ENCODE peak calls at places on chromosomes 1 and 21, in four cellular contexts. Z is IMR-90, J is A549, P is heart left ventricle. I is an unnamed sample. For H3K9me3, the result is how much of the 10 kb centered on the place peaks cover.

GRCh38 chr1:159005161-159005560 is 4.5 kb upstream of the IFI16 start:
- DNase-seq in P (no peak), J (no peak), Z (peak), I (no peak)

GRCh38 chr21:37198989-37199924 is 67.9 kb downstream of the VPS26C start:
- DNase-seq in Z (peak), P (no peak), J (no peak), I (no peak)

GRCh38 chr1:2316451-2316940 is 74.9 kb downstream of the MORN1 start:
- DNase-seq in Z (peak), J (no peak), P (no peak), I (no peak)

GRCh38 chr1:10510520-10511493 is 36.1 kb downstream of the PEX14 start:
- DNase-seq in J (peak), P (no peak), Z (peak), I (peak)

GRCh38 chr1:85628791-85629531 is 48.4 kb downstream of the CCN1 start:
- DNase-seq in P (peak), J (peak), Z (peak), I (no peak)

GRCh38 chr1:204560590-204560989 is 44.4 kb downstream of the MDM4 start:
- DNase-seq in P (no peak), Z (peak), J (no peak), I (peak)

GRCh38 chr1:8858112-8858668 is 20.3 kb downstream of the ENO1 start:
- DNase-seq in P (peak), J (no peak), Z (peak), I (no peak)

GRCh38 chr1:35359995-35360394 is 91.5 kb downstream of the ZMYM4 start:
- DNase-seq in J (no peak), Z (no peak), P (no peak), I (no peak)

GRCh38 chr1:50417487-50417886 is 5.8 kb downstream of the DMRTA2 start:
- DNase-seq in J (no peak), Z (no peak), P (no peak), I (no peak)

GRCh38 chr21:44874240-44874496 is 678 bp upstream of the PTTG1IP start:
- DNase-seq in P (no peak), Z (no peak), J (no peak), I (no peak)

GRCh38 chr1:93638981-93639380 is 42.7 kb downstream of the BCAR3 start:
- DNase-seq in Z (no peak), P (no peak), J (no peak), I (no peak)

GRCh38 chr1:157360021-157360390 is 192.3 kb downstream of the FCRL5 start:
- DNase-seq in Z (no peak), P (no peak), J (no peak), I (no peak)

GRCh38 chr21:18244721-18245486 is at the start of gene CHODL:
- DNase-seq in P (no peak), Z (no peak), J (no peak), I (no peak)

GRCh38 chr21:25350056-25350455 is 257.2 kb downstream of the MRPL39 start:
- DNase-seq in J (no peak), Z (peak), P (no peak), I (no peak)

GRCh38 chr1:84078108-84078823 is 65.8 kb upstream of the PRKACB start:
- DNase-seq in P (peak), Z (peak), J (no peak), I (no peak)

GRCh38 chr21:43881283-43881682 is 16.3 kb downstream of the AGPAT3 start:
- DNase-seq in Z (no peak), P (no peak), J (no peak), I (no peak)

GRCh38 chr1:119327436-119328155 is 41.0 kb upstream of the HAO2 start:
- DNase-seq in J (no peak), Z (no peak), P (no peak), I (no peak)

GRCh38 chr1:94019327-94019726 is 101.6 kb downstream of the ABCA4 start:
- DNase-seq in J (no peak), Z (no peak), P (no peak), I (no peak)

GRCh38 chr1:167447521-167448136 is 70.7 kb downstream of the CD247 start:
- DNase-seq in J (peak), Z (no peak), P (no peak), I (no peak)

GRCh38 chr1:84862810-84863251 is 30.2 kb downstream of the LPAR3 start:
- DNase-seq in P (no peak), J (no peak), Z (no peak), I (no peak)

GRCh38 chr1:174036798-174037197 is 14.6 kb upstream of the RC3H1 start:
- DNase-seq in Z (no peak), J (no peak), P (no peak), I (no peak)

GRCh38 chr1:75981188-75981897 is 49.1 kb upstream of the ASB17 start:
- DNase-seq in P (no peak), Z (no peak), J (no peak), I (no peak)

GRCh38 chr1:207883104-207883651 is 27.7 kb downstream of the CD34 start:
- DNase-seq in Z (no peak), P (no peak), J (no peak), I (no peak)

GRCh38 chr1:37544530-37544929 is 9.6 kb downstream of the SNIP1 start:
- DNase-seq in P (no peak), J (no peak), Z (no peak), I (no peak)

GRCh38 chr1:70486676-70487470 is 75.8 kb downstream of the CTH start:
- DNase-seq in Z (peak), J (no peak), P (no peak), I (peak)

GRCh38 chr1:83905315-83905907 is 93.5 kb downstream of the TTLL7 start:
- DNase-seq in J (no peak), Z (peak), P (no peak), I (no peak)

GRCh38 chr1:109365642-109366204 is 32.0 kb downstream of the SORT1 start:
- DNase-seq in J (no peak), P (no peak), Z (no peak), I (no peak)

GRCh38 chr1:155061381-155062150 is 2.0 kb upstream of the EFNA4 start:
- DNase-seq in P (peak), Z (peak), J (peak), I (no peak)

GRCh38 chr1:205545991-205546390 is 41.5 kb downstream of the CDK18 start:
- DNase-seq in J (no peak), Z (no peak), P (no peak), I (no peak)

GRCh38 chr1:214404571-214405213 is 123.7 kb downstream of the SMYD2 start:
- DNase-seq in J (no peak), P (no peak), Z (peak), I (peak)

GRCh38 chr1:15760520-15761211 is 2.1 kb downstream of the FBLIM1 start:
- DNase-seq in Z (peak), J (no peak), P (peak), I (no peak)

GRCh38 chr21:30083120-30083945 is 83.3 kb downstream of the CLDN17 start:
- DNase-seq in J (no peak), Z (no peak), P (no peak), I (no peak)

GRCh38 chr1:114145504-114146160 is 8.0 kb downstream of the SYT6 start:
- DNase-seq in P (no peak), J (no peak), Z (no peak), I (no peak)

GRCh38 chr21:17461582-17461981 is 51.3 kb upstream of the CXADR start:
- DNase-seq in Z (peak), J (no peak), P (no peak), I (no peak)

GRCh38 chr1:148362141-148362929 is 120.8 kb downstream of the PPIAL4G start:
- DNase-seq in Z (peak), J (no peak), P (no peak), I (peak)

GRCh38 chr1:84540759-84541158 is 33.5 kb downstream of the CTBS start:
- DNase-seq in Z (no peak), J (no peak), P (no peak), I (no peak)

GRCh38 chr1:41612953-41613352 is 128.5 kb upstream of the EDN2 start:
- DNase-seq in J (no peak), P (no peak), Z (no peak), I (no peak)

GRCh38 chr1:41611932-41612450 is 127.5 kb upstream of the EDN2 start:
- DNase-seq in Z (no peak), J (no peak), P (no peak), I (no peak)

GRCh38 chr1:41614818-41615217 is 130.3 kb upstream of the EDN2 start:
- DNase-seq in P (no peak), J (no peak), Z (no peak), I (no peak)

GRCh38 chr1:41615316-41615715 is 130.8 kb upstream of the EDN2 start:
- DNase-seq in P (no peak), J (no peak), Z (no peak), I (no peak)

GRCh38 chr1:41613646-41614592 is 129.4 kb upstream of the EDN2 start:
- DNase-seq in P (no peak), Z (peak), J (no peak), I (no peak)
- H3K9me3 ChIP-seq in P (under half), Z (under half), J (under half), I (under half)

GRCh38 chr21:38807481-38807880 is 1.8 kb downstream of the ETS2 start:
- DNase-seq in Z (no peak), J (no peak), P (no peak), I (no peak)
- H3K4me3 ChIP-seq in Z (peak), J (peak), P (peak), I (peak)

DNA sequence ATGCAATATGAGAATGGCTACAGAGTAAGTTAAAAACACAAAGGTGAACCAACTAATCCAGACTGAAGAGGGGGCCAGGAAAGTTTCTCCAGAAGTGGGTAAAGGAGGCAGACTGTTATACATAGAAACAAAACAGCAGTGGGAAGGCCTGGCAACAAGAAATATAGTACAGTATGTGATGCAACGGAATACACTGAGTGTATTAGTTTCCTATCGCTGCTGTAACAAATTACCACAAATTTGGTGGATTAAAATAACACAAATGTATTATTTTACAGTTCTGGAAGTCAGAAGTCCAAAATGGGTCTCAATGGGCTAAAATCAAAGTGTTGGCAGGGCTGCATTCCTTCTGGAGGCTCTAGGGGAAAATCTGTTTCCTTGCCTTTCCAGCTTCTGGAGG is 95.2 kb downstream of the ZSWIM5 start:
- DNase-seq in J (no peak), P (no peak), Z (no peak), I (no peak)
- H3K9me3 ChIP-seq in J (under half), P (under half), Z (under half), I (under half)

GRCh38 chr1:21325231-21325718 is 35.0 kb upstream of the ECE1 start:
- DNase-seq in Z (no peak), P (no peak), J (no peak), I (no peak)
- H3K4me3 ChIP-seq in Z (no peak), P (no peak), J (peak), I (no peak)

GRCh38 chr21:38227401-38227800 is 29.4 kb upstream of the KCNJ15 start:
- DNase-seq in J (no peak), Z (peak), P (no peak), I (no peak)
- H3K9me3 ChIP-seq in J (half or more), Z (under half), P (half or more), I (under half)

GRCh38 chr1:209805875-209806760 is at the start of gene IRF6:
- DNase-seq in P (peak), J (peak), Z (peak), I (no peak)
- H3K4me3 ChIP-seq in P (no peak), J (peak), Z (peak), I (peak)

GRCh38 chr21:15397258-15397657 is 332.5 kb upstream of the NRIP1 start:
- DNase-seq in P (no peak), Z (no peak), J (no peak), I (no peak)

GRCh38 chr21:15400905-15401304 is 328.9 kb upstream of the USP25 start:
- DNase-seq in J (no peak), Z (no peak), P (no peak), I (no peak)

GRCh38 chr21:15406791-15407190 is 323.0 kb upstream of the USP25 start:
- DNase-seq in J (no peak), Z (no peak), P (no peak), I (no peak)

DNA sequence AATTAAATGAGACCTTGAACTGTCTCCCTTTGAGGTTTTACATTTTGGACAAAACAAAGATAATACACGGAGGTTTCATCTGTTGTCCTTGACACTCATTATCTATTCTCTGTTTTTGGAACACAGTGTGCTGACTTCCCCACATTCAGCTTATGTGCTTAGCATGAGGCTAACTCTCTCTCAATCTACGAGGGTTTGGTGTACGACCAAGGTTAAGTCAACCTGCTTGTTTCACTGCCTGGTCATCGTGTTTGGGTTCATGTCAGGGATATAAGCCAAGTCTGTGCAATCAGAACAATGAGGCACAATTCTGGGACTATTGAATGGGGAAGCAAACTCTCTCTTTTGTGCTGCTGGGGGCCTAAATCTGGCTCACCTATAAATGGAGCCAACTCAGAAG is 328.5 kb upstream of the USP25 start:
- DNase-seq in Z (no peak), J (no peak), P (no peak), I (no peak)
- H3K9me3 ChIP-seq in Z (under half), J (under half), P (under half), I (under half)